ENCODE peak calls at places on chromosomes 11 and 22, in six cellular contexts. T is Panc1; J is stimulated activated CD8-positive, alpha-beta memory T cell treated with anti-CD3 and anti-CD28 coated beads, Interleukin-15, amount 100 ng/mL, for 4 hours; E is stimulated activated CD4-positive, alpha-beta T cell treated with anti-CD3 and anti-CD28 coated beads, Interleukin-4, amount 100 ng/mL, for 24 hours; F is activated CD8-positive, alpha-beta memory T cell treated with anti-CD3 and anti-CD28 coated beads, Interleukin-2, amount 50 U/mL, for 4 hours; L is HFF-Myc. R is an unnamed sample.

GRCh38 chr11:132576706-132577105 is 955.6 kb downstream of the OPCML start:
- DNase-seq in T (no peak), J (no peak), E (no peak), L (peak; percentile 4), F (no peak), R (no peak)

GRCh38 chr11:606245-606644 is 9.5 kb downstream of the IRF7 start:
- DNase-seq in E (no peak), T (no peak), L (no peak), F (no peak), J (no peak), R (peak; percentile 31)

GRCh38 chr11:79439893-79440450 is 858 bp downstream of the TENM4 start:
- DNase-seq in T (no peak), J (no peak), F (no peak), E (no peak), L (no peak), R (no peak)

GRCh38 chr22:37197451-37198289 is 9.6 kb upstream of the C1QTNF6 start:
- DNase-seq in F (no peak), E (no peak), T (no peak), J (no peak), L (no peak), R (no peak)

GRCh38 chr11:107157146-107157808 is 139.0 kb upstream of the GUCY1A2 start:
- DNase-seq in E (no peak), F (no peak), L (no peak), J (no peak), T (no peak), R (no peak)

GRCh38 chr22:39349506-39349966 is 255 bp upstream of the SYNGR1 start:
- DNase-seq in T (no peak), L (no peak), J (no peak), E (no peak), F (peak; percentile 28), R (peak; percentile 77)

GRCh38 chr11:43282607-43283440 is 29.0 kb upstream of the API5 start:
- DNase-seq in E (peak; percentile 41), L (peak; percentile 3), F (peak; percentile 44), J (no peak), T (peak; percentile 10), R (peak; percentile 49)

GRCh38 chr22:47631571-47632102 is 869.2 kb downstream of the TBC1D22A start:
- DNase-seq in L (no peak), F (no peak), J (no peak), T (peak; percentile 39), E (no peak), R (no peak)

GRCh38 chr11:112270551-112271180 is 10.0 kb upstream of the PLET1 start:
- DNase-seq in T (no peak), E (no peak), F (no peak), J (no peak), L (no peak), R (no peak)

GRCh38 chr11:106242723-106243405 is 165.4 kb downstream of the AASDHPPT start:
- DNase-seq in J (no peak), F (no peak), L (no peak), T (no peak), E (no peak), R (no peak)

R was measured in erythroblast.